ENCODE peak calls at places on chromosomes 5 and 9, in five cellular contexts. F is uterus, W is IMR-90, C is kidney, P is fibroblast of lung. J is an unnamed sample.

GRCh38 chr5:173473293-173473692 is 143.2 kb downstream of the BOD1 start:
- DNase-seq in F (no peak), P (peak), C (no peak), W (peak), J (no peak)

GRCh38 chr5:172527559-172527958 is 73.2 kb upstream of the SH3PXD2B start:
- DNase-seq in C (no peak), F (no peak), W (no peak), P (no peak), J (no peak)

GRCh38 chr5:100590867-100591266 is 55.7 kb downstream of the FAM174A start:
- DNase-seq in F (no peak), P (no peak), C (no peak), W (no peak), J (no peak)

GRCh38 chr5:160290751-160291150 is 21.6 kb downstream of the CCNJL start:
- DNase-seq in F (no peak), C (no peak), P (no peak), W (no peak), J (no peak)

GRCh38 chr5:96648598-96648997 is 13.6 kb upstream of the CAST start:
- DNase-seq in F (no peak), C (no peak), W (peak), P (peak), J (no peak)

GRCh38 chr5:123035320-123035949 is 1.1 kb downstream of the PPIC start:
- DNase-seq in P (peak), C (peak), F (peak), W (peak), J (no peak)

GRCh38 chr9:29691758-29692407 is 2118.6 kb upstream of the C9orf72 start:
- DNase-seq in C (no peak), P (peak), W (no peak), F (no peak), J (no peak)

GRCh38 chr9:94593459-94594345 is at the start of gene FBP2:
- DNase-seq in W (no peak), C (no peak), P (no peak), F (no peak), J (no peak)

GRCh38 chr9:89455356-89455824 is 42.5 kb downstream of the SEMA4D start:
- DNase-seq in C (no peak), W (no peak), P (no peak), F (no peak), J (no peak)

GRCh38 chr5:141790630-141791029 is 87.6 kb downstream of the PCDH1 start:
- DNase-seq in P (no peak), F (no peak), W (no peak), C (no peak), J (no peak)

GRCh38 chr5:84274585-84275468 is 109.9 kb downstream of the EDIL3 start:
- DNase-seq in W (peak), P (peak), C (no peak), F (no peak), J (no peak)

GRCh38 chr5:129945779-129946270 is 41.6 kb downstream of the CHSY3 start:
- DNase-seq in F (no peak), C (no peak), P (peak), W (no peak), J (no peak)

GRCh38 chr5:122908662-122909061 is 63.2 kb downstream of the SNX24 start:
- DNase-seq in F (no peak), C (no peak), W (no peak), P (no peak), J (no peak)

GRCh38 chr5:141003791-141004601 is 37.7 kb downstream of the PCDHAC2 start:
- DNase-seq in P (no peak), F (no peak), W (no peak), C (peak), J (no peak)

GRCh38 chr5:170418736-170419135 is 29.6 kb upstream of the KCNMB1 start:
- DNase-seq in P (no peak), C (no peak), W (no peak), F (no peak), J (no peak)

GRCh38 chr9:133606722-133607053 is 2.5 kb downstream of the FAM163B start:
- DNase-seq in C (peak), P (no peak), W (no peak), F (no peak), J (no peak)

GRCh38 chr5:130871346-130872086 is 293.5 kb downstream of the HINT1 start:
- DNase-seq in W (peak), P (peak), C (no peak), F (no peak), J (no peak)

GRCh38 chr5:84253946-84254345 is 130.7 kb downstream of the EDIL3 start:
- DNase-seq in C (no peak), P (no peak), F (no peak), W (no peak), J (no peak)

GRCh38 chr5:67998709-67999251 is 216.8 kb upstream of the PIK3R1 start:
- DNase-seq in F (peak), P (peak), C (peak), W (peak), J (peak)

GRCh38 chr5:16935271-16936149 is 578 bp downstream of the MYO10 start:
- DNase-seq in W (no peak), P (peak), F (peak), C (peak), J (no peak)

DNA sequence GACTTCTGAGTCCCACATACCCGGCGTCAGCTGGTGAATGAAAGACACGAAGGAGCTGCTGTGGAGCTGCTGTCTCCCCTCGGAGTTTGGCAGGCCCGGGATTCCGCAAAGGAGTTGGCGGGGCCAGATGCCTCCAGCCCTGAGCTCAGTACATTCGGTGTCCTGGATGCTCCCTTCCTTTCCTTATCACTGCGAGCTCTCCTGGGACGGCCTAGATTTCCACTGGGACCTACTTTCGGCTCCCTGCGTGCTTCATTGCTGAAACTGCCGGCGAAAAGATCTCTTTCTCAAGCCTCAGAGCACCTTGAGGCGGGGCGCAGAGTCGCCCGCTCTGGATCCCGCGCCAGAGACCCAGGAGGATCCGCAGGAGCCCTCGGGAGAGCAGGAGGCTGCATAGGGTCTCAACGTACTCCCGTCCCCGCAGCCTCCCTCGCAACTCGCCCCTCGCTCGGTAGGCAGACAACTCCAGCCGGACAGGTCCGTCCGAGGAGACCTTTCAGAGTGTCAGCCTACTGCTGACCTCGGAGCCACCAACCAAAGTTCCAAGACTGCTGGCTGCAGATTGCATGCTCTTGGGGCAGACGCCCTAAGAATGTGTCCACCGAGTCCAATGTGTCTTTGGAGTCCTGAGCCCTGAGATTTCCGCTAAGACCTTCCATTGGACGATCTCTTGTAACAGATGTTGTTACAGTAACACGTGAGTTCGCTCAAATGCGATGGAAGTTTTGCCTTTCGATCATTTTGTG is 6.1 kb downstream of the ANXA2R start:
- DNase-seq in C (no peak), P (peak), F (no peak), W (peak), J (no peak)
- H3K4me3 ChIP-seq in C (peak), P (peak), F (peak), W (peak), J (peak)

DNA sequence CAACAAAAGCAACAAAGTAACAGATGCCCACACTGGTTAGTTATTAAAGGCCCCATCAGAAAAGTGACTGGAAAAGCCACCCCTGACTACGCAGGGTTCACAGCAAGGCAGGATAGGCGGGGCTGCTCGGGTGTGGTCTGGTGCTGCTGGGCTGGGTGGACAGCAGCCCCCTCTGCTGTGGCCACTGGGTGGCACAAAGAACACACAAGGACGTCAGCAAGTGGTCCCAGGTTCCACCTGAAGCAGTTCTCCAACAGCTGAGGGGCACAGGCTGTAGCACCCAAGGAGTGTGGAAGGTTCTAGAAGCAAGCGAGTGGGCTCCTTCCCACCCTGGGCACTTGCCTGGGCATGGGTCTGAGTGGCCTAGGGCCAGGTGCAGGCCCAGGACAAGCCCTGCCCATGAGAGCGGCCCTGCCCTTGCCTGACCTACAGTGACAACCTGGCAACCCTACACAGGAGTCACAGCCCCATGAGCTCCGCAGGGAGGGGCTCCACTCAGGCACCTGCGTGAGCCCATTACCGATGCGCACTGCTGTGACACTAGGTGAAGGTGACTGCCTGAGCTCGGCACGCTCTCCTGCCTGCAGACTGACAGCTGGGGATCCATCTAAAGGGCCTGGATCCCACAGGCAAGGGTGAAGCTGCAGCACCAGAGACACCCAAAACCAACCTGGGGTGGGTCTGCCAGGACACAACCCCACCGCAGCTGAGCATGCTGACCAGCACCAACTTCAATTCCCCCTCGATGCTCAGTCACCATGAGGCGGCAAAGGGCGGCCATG is 8.1 kb downstream of the BRD9 start:
- DNase-seq in W (no peak), C (no peak), F (no peak), P (no peak), J (no peak)
- TF ChIP-seq CTCF in W (no peak), C (no peak), F (no peak), P (no peak), J (no peak)

GRCh38 chr9:127112056-127112455 is 10.4 kb downstream of the ANGPTL2 start:
- DNase-seq in F (peak), C (no peak), P (no peak), W (no peak), J (no peak)
- H3K4me3 ChIP-seq in F (no peak), C (no peak), P (no peak), W (no peak), J (no peak)

GRCh38 chr5:177303121-177303924 is at the start of the genes PRELID1 and RAB24:
- DNase-seq in W (peak), F (peak), P (peak), C (peak), J (no peak)
- TF ChIP-seq CTCF in W (peak), F (peak), P (peak), C (peak), J (peak)

GRCh38 chr5:179678238-179679013 is 2.4 kb downstream of the CBY3 start:
- DNase-seq in P (peak), W (peak), C (peak), F (peak), J (peak)
- H3K4me3 ChIP-seq in P (peak), W (peak), C (peak), F (peak), J (peak)

GRCh38 chr5:41526699-41527098 is 16.3 kb upstream of the PLCXD3 start:
- DNase-seq in P (no peak), C (no peak), F (no peak), W (no peak), J (no peak)

GRCh38 chr5:41519801-41520200 is 9.4 kb upstream of the PLCXD3 start:
- DNase-seq in C (no peak), F (no peak), W (no peak), P (no peak), J (no peak)

GRCh38 chr5:41522193-41522786 is 11.9 kb upstream of the PLCXD3 start:
- DNase-seq in W (no peak), C (no peak), P (no peak), F (no peak), J (no peak)

GRCh38 chr5:41527201-41527779 is 16.9 kb upstream of the PLCXD3 start:
- DNase-seq in C (no peak), F (no peak), W (peak), P (peak), J (peak)

GRCh38 chr5:41524174-41524573 is 13.8 kb upstream of the PLCXD3 start:
- DNase-seq in F (no peak), C (no peak), P (no peak), W (no peak), J (no peak)
- TF ChIP-seq CTCF in F (no peak), C (peak), P (peak), W (no peak), J (no peak)

GRCh38 chr5:2538169-2538568 is 213.3 kb downstream of the IRX2 start:
- DNase-seq in C (no peak), P (no peak), W (no peak), F (no peak), J (no peak)

GRCh38 chr5:2532809-2533208 is 218.7 kb downstream of the IRX2 start:
- DNase-seq in W (no peak), F (no peak), C (no peak), P (no peak), J (no peak)

GRCh38 chr5:2536632-2537031 is 214.8 kb downstream of the IRX2 start:
- DNase-seq in W (no peak), P (no peak), F (no peak), C (no peak), J (no peak)

GRCh38 chr5:2534251-2534650 is 217.2 kb downstream of the IRX2 start:
- DNase-seq in W (no peak), F (no peak), P (no peak), C (no peak), J (no peak)

DNA sequence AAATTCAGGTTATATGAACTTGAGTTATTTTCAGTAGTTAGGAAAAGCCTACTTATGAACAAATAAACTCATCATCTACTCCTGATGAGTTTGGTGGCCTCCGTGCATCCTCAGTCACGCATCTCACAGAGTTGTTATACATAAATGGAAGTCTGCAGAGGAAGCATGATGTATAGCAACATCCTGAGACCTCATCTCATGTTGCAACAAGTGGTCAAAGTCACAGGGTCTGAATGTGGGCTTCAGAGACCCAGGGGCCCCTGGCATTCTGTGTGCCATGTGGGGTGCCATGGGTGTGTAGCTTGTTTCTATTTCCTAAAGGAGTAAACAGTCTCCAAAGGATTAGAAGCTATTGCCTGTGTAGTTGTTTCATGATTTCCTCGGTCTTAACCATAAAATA is 216.5 kb downstream of the IRX2 start:
- DNase-seq in W (no peak), F (no peak), C (no peak), P (no peak), J (no peak)
- H3K4me3 ChIP-seq in W (no peak), F (no peak), C (no peak), P (no peak), J (no peak)

GRCh38 chr5:54678737-54679136 is 161.2 kb downstream of the SNX18 start:
- DNase-seq in W (no peak), P (no peak), C (no peak), F (no peak), J (no peak)
- TF ChIP-seq CTCF in W (no peak), P (no peak), C (no peak), F (no peak), J (no peak)

GRCh38 chr9:107363511-107364182 is 80.6 kb downstream of the RAD23B start:
- DNase-seq in C (no peak), W (no peak), P (no peak), F (no peak), J (peak)
- H3K4me3 ChIP-seq in C (no peak), W (no peak), P (no peak), F (no peak), J (no peak)

J was measured in HFF-Myc.